ENCODE peak calls at places on chromosomes 3 and 15, in five cellular contexts. H is activated CD4-positive, alpha-beta T cell treated with anti-CD3 and anti-CD28 coated beads, Interleukin-2, amount 50 U/mL, for 48 hours; B is hepatic stellate cell; N is GM13976; U is COLO829. M is an unnamed sample.

GRCh38 chr3:187025254-187025655 is 94.9 kb downstream of the ST6GAL1 start:
- DNase-seq in U (no peak), N (peak; percentile 43), B (no peak), H (peak; percentile 64), M (no peak)

GRCh38 chr15:65318870-65319356 is 14.4 kb downstream of the RNU5B-1 start:
- DNase-seq in H (peak; percentile 84), N (peak; percentile 90), B (peak; percentile 86), U (peak; percentile 66), M (peak; percentile 85)

GRCh38 chr3:106560451-106560966 is 691.7 kb upstream of the CBLB start:
- DNase-seq in H (no peak), N (no peak), B (no peak), U (no peak), M (peak; percentile 89)

GRCh38 chr15:66730168-66731014 is 28.4 kb downstream of the SMAD6 start:
- DNase-seq in H (no peak), N (no peak), U (no peak), B (peak; percentile 71), M (peak; percentile 92)

GRCh38 chr15:58398643-58399042 is 33.1 kb upstream of the LIPC start:
- DNase-seq in U (no peak), H (no peak), N (no peak), B (no peak), M (no peak)

GRCh38 chr15:92906038-92906437 is 5.9 kb downstream of the CHD2 start:
- DNase-seq in H (no peak), N (no peak), B (no peak), U (no peak), M (no peak)

GRCh38 chr15:26866298-26867198 is at the start of gene GABRA5:
- DNase-seq in N (no peak), U (no peak), B (peak; percentile 34), H (no peak), M (peak; percentile 49)

GRCh38 chr3:158713094-158713499 is 19.2 kb downstream of the RARRES1 start:
- DNase-seq in N (no peak), H (no peak), B (no peak), U (peak; percentile 91), M (peak; percentile 48)

GRCh38 chr15:41788262-41788661 is 14.0 kb downstream of the MAPKBP1 start:
- DNase-seq in U (no peak), H (no peak), N (no peak), B (no peak), M (no peak)

GRCh38 chr3:159685801-159686200 is 302.8 kb upstream of the IL12A start:
- DNase-seq in B (no peak), H (no peak), U (no peak), N (no peak), M (no peak)